ENCODE peak calls at places on chromosomes 7 and 10, in six cellular contexts. K is endodermal cell, N is lower lobe of right lung, Y is glutamatergic neuron, A is mesothelial cell of epicardium, I is Calu3. G is an unnamed sample.

GRCh38 chr10:132265878-132266496 is 41.8 kb downstream of the STK32C start:
- DNase-seq in K (no peak), N (peak), Y (no peak), A (no peak), I (no peak), G (no peak)

GRCh38 chr7:92763636-92764423 is 72.5 kb downstream of the CDK6 start:
- DNase-seq in K (peak), N (no peak), Y (no peak), A (no peak), I (peak), G (peak)

GRCh38 chr10:87590705-87591588 is 68.7 kb upstream of the PAPSS2 start:
- DNase-seq in K (no peak), N (no peak), Y (no peak), A (no peak), I (no peak), G (no peak)

GRCh38 chr10:129933456-129934092 is 30.5 kb downstream of the EBF3 start:
- DNase-seq in K (no peak), N (no peak), Y (peak), A (no peak), I (no peak), G (no peak)

GRCh38 chr10:8416192-8416701 is 361.8 kb downstream of the GATA3 start:
- DNase-seq in K (no peak), N (no peak), Y (no peak), A (no peak), I (no peak), G (no peak)

GRCh38 chr7:86720306-86720705 is 76.6 kb downstream of the GRM3 start:
- DNase-seq in K (no peak), N (no peak), Y (no peak), A (no peak), I (no peak), G (no peak)

GRCh38 chr10:64148597-64148996 is 627.4 kb downstream of the REEP3 start:
- DNase-seq in K (no peak), N (no peak), Y (no peak), A (no peak), I (no peak), G (no peak)

GRCh38 chr10:100446130-100446761 is 16.6 kb upstream of the WNT8B start:
- DNase-seq in K (no peak), N (no peak), Y (no peak), A (no peak), I (no peak), G (no peak)

GRCh38 chr7:107563761-107564552 is at the start of the genes COG5 and DUS4L:
- DNase-seq in K (peak), N (peak), Y (peak), A (peak), I (peak), G (peak)

DNA sequence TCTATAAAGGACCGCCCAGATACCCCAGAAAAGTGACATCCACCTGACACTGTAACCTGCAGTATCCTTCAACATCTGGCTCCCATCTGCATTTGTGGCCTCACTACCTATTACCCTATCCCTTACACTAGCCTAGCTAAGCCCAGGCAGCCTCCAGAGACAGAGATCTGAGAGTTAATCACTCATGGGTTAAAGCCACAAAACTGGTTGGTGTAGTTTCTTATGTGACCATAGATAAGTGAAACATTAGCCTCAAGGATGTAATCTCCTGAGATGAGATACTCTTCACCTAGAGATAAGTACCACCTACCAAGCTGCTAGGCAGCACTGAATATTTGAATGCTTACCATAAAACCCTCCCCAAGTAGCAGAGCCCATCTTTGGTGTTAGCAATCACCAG is 35.4 kb downstream of the CTTNBP2 start:
- DNase-seq in K (peak), N (no peak), Y (no peak), A (no peak), I (peak), G (peak)
- TF ChIP-seq CTCF in K (no peak), N (no peak), Y (no peak), A (no peak), I (no peak), G (no peak)

GRCh38 chr7:99393363-99394187 is 14.8 kb downstream of the PDAP1 start:
- DNase-seq in K (no peak), N (no peak), Y (peak), A (no peak), I (no peak), G (no peak)

GRCh38 chr7:99394188-99394502 is 14.3 kb downstream of the PDAP1 start:
- DNase-seq in K (no peak), N (no peak), Y (no peak), A (no peak), I (no peak), G (no peak)

GRCh38 chr7:99396914-99397631 is 11.3 kb downstream of the PDAP1 start:
- DNase-seq in K (no peak), N (no peak), Y (no peak), A (no peak), I (no peak), G (no peak)

GRCh38 chr7:99397632-99397983 is 10.8 kb downstream of the PDAP1 start:
- DNase-seq in K (no peak), N (no peak), Y (no peak), A (no peak), I (no peak), G (no peak)

GRCh38 chr7:99395616-99396327 is 12.6 kb downstream of the PDAP1 start:
- DNase-seq in K (no peak), N (no peak), Y (no peak), A (no peak), I (no peak), G (no peak)
- TF ChIP-seq CTCF in K (peak), N (no peak), Y (no peak), A (no peak), I (no peak), G (no peak)

DNA sequence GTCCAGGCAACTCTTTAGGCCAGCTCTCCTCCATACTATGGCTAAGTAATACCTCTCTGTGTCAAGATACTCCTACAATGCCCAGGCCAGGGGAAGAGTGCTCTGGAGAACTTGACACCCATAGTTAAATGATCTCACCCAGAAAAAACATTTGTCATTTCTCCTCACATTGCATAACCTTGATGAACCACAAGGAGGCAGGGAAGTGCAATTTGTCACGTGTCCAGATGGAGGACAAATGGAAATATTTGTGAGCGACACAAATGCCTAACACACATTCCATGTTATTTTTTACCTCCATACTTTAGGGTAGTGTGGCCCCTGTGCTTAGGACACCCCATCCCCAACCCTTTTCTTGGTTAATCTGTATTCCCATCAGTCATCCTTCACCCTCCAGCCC is 78.3 kb downstream of the HTR7 start:
- DNase-seq in K (peak), N (no peak), Y (no peak), A (no peak), I (no peak), G (peak)
- TF ChIP-seq CTCF in K (peak), N (peak), Y (peak), A (peak), I (no peak), G (peak)

DNA sequence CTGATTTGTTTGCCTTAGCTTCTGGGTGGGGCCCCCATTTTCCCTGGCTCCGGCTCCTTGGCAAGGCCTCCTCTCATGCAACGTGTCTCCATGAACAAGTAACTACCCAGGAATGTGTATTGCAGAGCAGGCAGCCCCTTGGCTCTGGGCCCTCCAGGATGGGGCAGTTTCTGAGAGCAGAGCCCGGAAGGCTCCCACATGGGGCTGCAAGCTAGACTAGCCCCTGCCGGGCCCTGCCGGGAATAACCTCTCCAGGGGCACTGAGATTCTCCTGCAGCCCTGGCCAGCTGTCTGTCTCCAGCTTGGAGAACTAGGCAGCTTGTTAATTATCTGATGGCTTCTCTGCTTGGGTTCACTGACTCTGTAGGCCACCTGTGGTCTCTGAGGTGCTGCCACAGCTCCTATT is 184.0 kb upstream of the INHBA start:
- DNase-seq in K (peak), N (no peak), Y (peak), A (no peak), I (no peak), G (peak)
- TF ChIP-seq CTCF in K (no peak), N (no peak), Y (no peak), A (no peak), I (no peak), G (no peak)

DNA sequence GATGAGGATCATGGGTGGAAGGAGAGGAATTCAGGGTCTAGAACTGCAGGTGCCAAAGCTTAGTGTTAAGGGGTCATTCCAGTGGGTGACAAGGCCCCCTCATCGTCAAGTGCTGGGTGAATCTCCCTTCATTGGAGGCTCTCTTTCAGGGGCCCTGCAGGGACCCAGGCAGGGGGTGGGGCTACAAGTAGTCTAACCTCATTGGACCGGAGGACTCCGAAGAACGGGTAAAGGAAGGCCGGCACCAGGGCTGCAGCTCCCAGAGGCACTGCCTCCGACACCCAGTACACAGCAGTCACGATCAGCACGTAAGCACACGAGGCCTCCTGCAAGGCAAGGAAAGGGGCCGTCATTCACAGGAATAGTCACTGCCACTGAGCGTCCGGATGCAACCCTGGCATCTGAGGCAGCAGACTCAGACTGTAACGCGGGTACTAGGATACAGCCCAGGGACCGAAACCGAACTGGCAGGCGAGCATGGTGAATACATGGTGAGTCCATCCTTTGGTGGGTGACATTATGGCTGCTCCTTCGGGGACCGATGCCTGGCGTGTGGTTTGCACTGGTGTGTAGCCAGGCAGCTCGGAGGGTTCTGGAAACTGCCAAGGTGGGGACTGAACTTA is 6.7 kb downstream of the SLC13A4 start:
- DNase-seq in K (no peak), N (no peak), Y (no peak), A (no peak), I (no peak), G (no peak)
- TF ChIP-seq CTCF in K (no peak), N (no peak), Y (no peak), A (no peak), I (no peak), G (no peak)

GRCh38 chr7:157475601-157476000 is 138.8 kb downstream of the DNAJB6 start:
- DNase-seq in K (no peak), N (peak), Y (no peak), A (no peak), I (no peak), G (no peak)
- TF ChIP-seq CTCF in K (no peak), N (no peak), Y (no peak), A (no peak), I (no peak), G (no peak)

GRCh38 chr7:66950763-66951162 is 29.7 kb downstream of the TMEM248 start:
- DNase-seq in K (no peak), N (no peak), Y (no peak), A (no peak), I (no peak), G (peak)
- TF ChIP-seq CTCF in K (no peak), N (no peak), Y (no peak), A (no peak), I (no peak), G (no peak)